ENCODE peak calls at places on chromosomes 6 and 20, in four cellular contexts. J, Z, G and M are unnamed samples.

GRCh38 chr20:37267684-37268313 is 6.2 kb upstream of the GHRH start:
- DNase-seq in Z (no peak), G (no peak), J (no peak), M (no peak)

GRCh38 chr6:44286747-44287146 is 16.5 kb downstream of the TMEM151B start:
- DNase-seq in G (no peak), J (no peak), Z (no peak), M (no peak)

GRCh38 chr6:30591008-30591407 is 19.8 kb downstream of the ABCF1 start:
- DNase-seq in J (no peak), G (no peak), Z (no peak), M (no peak)

GRCh38 chr6:36660771-36661471 is 17.6 kb upstream of the CDKN1A start:
- DNase-seq in Z (no peak), J (no peak), G (no peak), M (no peak)

GRCh38 chr6:43113431-43114260 is 37.5 kb downstream of the PTK7 start:
- DNase-seq in G (no peak), J (no peak), Z (no peak), M (no peak)

GRCh38 chr6:48986105-48986504 is 476.9 kb downstream of the MMUT start:
- DNase-seq in Z (no peak), G (no peak), J (no peak), M (no peak)

GRCh38 chr20:42255820-42256219 is 637.6 kb upstream of the CHD6 start:
- DNase-seq in G (no peak), J (no peak), Z (no peak), M (no peak)

GRCh38 chr20:46721476-46721875 is 12.0 kb downstream of the SLC2A10 start:
- DNase-seq in Z (no peak), J (no peak), G (no peak), M (no peak)

GRCh38 chr6:66725670-66726069 is 1018.6 kb upstream of the EYS start:
- DNase-seq in G (no peak), Z (no peak), J (no peak), M (no peak)

GRCh38 chr6:129586815-129587214 is 123.2 kb downstream of the ARHGAP18 start:
- DNase-seq in G (no peak), Z (no peak), J (no peak), M (no peak)

DNA sequence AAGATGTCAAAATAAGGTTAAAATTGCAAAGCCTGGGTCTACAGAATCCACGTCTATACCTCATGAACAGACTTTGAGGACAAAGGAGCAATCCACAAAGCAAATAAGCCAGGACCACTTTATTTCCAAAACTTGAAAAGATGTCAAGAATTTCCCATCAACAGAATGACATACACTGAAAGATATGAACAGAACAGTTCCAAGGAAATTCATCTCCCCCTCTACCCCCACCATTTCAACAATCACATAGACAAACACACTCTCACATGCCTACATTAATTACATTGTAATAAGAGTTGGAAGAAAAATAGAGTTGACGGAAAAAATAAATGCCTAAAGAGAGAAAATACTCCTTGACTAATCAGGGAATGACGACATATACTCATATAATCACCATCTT is 45.2 kb upstream of the NHSL1 start:
- DNase-seq in Z (no peak), J (no peak), G (no peak), M (no peak)
- TF ChIP-seq CTCF in Z (no peak), J (no peak), G (no peak), M (no peak)

DNA sequence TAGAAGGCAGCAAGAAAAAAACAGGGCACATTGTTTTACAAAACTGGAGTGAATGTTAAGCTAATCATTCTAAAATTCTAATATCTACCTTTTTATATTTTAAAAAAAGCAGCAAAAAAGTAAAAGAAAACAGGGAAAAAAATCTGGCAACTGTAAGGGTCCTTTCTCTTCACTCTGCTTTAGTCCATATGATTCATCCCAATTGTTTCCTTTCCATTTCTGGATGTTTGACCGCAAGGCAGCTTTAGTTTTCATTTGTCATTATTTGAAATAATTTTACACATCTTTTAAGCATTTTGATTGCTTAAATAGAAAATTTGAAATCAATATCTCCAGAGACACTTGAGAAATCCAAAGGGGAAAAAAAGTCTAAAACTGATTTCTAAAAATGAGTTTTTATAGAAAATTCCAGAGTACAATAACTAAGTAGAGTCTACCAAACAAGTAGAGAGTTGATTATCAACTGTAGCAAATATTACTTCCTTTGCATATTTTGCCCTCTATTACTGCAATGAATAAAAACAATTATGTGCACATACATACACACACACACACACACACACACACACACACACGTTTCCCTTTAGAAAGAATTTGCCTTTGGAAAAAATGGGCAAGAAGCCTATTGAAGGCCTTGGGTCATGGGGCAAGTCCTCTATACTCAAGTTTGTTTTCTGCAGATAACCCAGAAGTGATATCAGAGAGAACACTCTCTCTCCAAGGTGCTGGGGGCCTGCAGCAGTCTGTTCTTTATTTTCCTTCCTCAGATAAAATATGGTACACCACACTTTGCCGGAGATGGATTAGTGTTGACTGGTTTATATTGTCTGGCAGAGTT is 259.7 kb downstream of the HACE1 start:
- DNase-seq in G (no peak), Z (no peak), J (no peak), M (no peak)
- TF ChIP-seq REST in G (no peak), Z (no peak), J (no peak), M (peak)

GRCh38 chr20:5550738-5551529 is 199.3 kb upstream of the SHLD1 start:
- DNase-seq in Z (no peak), G (no peak), J (no peak), M (no peak)
- H3K27ac ChIP-seq in Z (no peak), G (no peak), J (no peak), M (no peak)

GRCh38 chr6:165705941-165706340 is 42.9 kb upstream of the PDE10A start:
- DNase-seq in J (no peak), G (no peak), Z (no peak), M (no peak)

GRCh38 chr6:165701564-165702354 is 38.7 kb upstream of the PDE10A start:
- DNase-seq in Z (no peak), G (no peak), J (no peak), M (no peak)

GRCh38 chr6:165704001-165704748 is 41.1 kb upstream of the PDE10A start:
- DNase-seq in Z (no peak), J (no peak), G (no peak), M (no peak)

GRCh38 chr6:165701005-165701404 is 38.0 kb upstream of the PDE10A start:
- DNase-seq in J (no peak), G (no peak), Z (no peak), M (no peak)

GRCh38 chr6:165702669-165703068 is 39.6 kb upstream of the PDE10A start:
- DNase-seq in Z (no peak), G (no peak), J (no peak), M (no peak)
- TF ChIP-seq CTCF in Z (no peak), G (no peak), J (no peak), M (no peak)

GRCh38 chr6:137697267-137697938 is 169.7 kb upstream of the TNFAIP3 start:
- DNase-seq in J (no peak), Z (peak), G (no peak), M (no peak)
- TF ChIP-seq REST in J (no peak), Z (no peak), G (no peak), M (no peak)

GRCh38 chr20:3041818-3042504 is 1.5 kb upstream of the GNRH2 start:
- DNase-seq in Z (no peak), J (no peak), G (no peak), M (no peak)

GRCh38 chr20:3037654-3038053 is 5.8 kb upstream of the GNRH2 start:
- DNase-seq in J (no peak), Z (no peak), G (no peak), M (no peak)

GRCh38 chr20:3039426-3039825 is 4.0 kb upstream of the GNRH2 start:
- DNase-seq in Z (no peak), G (no peak), J (no peak), M (no peak)

GRCh38 chr20:3040086-3040485 is 3.3 kb upstream of the GNRH2 start:
- DNase-seq in Z (no peak), G (no peak), J (no peak), M (no peak)

GRCh38 chr20:3038454-3038853 is 5.0 kb upstream of the GNRH2 start:
- DNase-seq in Z (no peak), J (no peak), G (no peak), M (no peak)
- H3K27ac ChIP-seq in Z (no peak), J (no peak), G (no peak), M (no peak)